ENCODE peak calls at places on chromosomes 3 and 15, in nine cellular contexts. M, N, E, C, T, D, V, H and A are unnamed samples.

GRCh38 chr15:47184405-47185221 is 532.7 kb upstream of the SEMA6D start:
- DNase-seq in H (peak), E (peak), M (peak), D (peak), N (peak), V (peak), C (no peak), T (peak), A (no peak)

GRCh38 chr15:90701048-90701447 is 16.1 kb upstream of the BLM start:
- DNase-seq in D (no peak), N (no peak), H (no peak), E (no peak), T (no peak), V (no peak), M (no peak), C (no peak), A (no peak)

GRCh38 chr3:31185004-31185357 is 290.5 kb upstream of the GADL1 start:
- DNase-seq in V (peak), D (no peak), H (no peak), N (no peak), E (no peak), C (no peak), M (no peak), T (peak), A (no peak)

GRCh38 chr3:192830279-192831110 is 87.2 kb downstream of the MB21D2 start:
- DNase-seq in D (no peak), C (no peak), N (no peak), H (no peak), T (no peak), V (no peak), E (no peak), M (no peak), A (peak)

GRCh38 chr3:85254738-85255137 is 295.9 kb downstream of the CADM2 start:
- DNase-seq in V (no peak), H (no peak), T (peak), C (no peak), N (no peak), D (no peak), E (no peak), M (no peak), A (no peak)

GRCh38 chr15:58469432-58470353 is 37.9 kb downstream of the LIPC start:
- DNase-seq in T (peak), D (no peak), N (no peak), H (peak), C (peak), V (peak), E (peak), M (peak), A (no peak)

GRCh38 chr3:156536524-156537316 is 18.2 kb downstream of the SSR3 start:
- DNase-seq in V (no peak), C (no peak), H (no peak), T (peak), E (no peak), D (no peak), N (no peak), M (no peak), A (no peak)

GRCh38 chr15:23446215-23447106 is 582 bp downstream of the GOLGA6L2 start:
- DNase-seq in T (no peak), M (no peak), C (no peak), N (no peak), D (no peak), H (no peak), E (no peak), V (no peak), A (no peak)

GRCh38 chr3:45551214-45552010 is 43.1 kb upstream of the LIMD1 start:
- DNase-seq in H (peak), M (peak), D (peak), E (no peak), V (peak), C (peak), T (peak), N (no peak), A (no peak)

GRCh38 chr15:29842290-29842689 is 20.0 kb upstream of the TJP1 start:
- DNase-seq in T (no peak), V (no peak), H (no peak), M (no peak), D (no peak), E (no peak), C (no peak), N (no peak), A (no peak)

GRCh38 chr15:75202251-75203016 is 752 bp downstream of the C15orf39 start:
- DNase-seq in E (peak), M (peak), D (peak), C (peak), T (peak), V (peak), H (peak), N (no peak), A (peak)

GRCh38 chr3:58560771-58561311 is 16.4 kb downstream of the FAM107A start:
- DNase-seq in N (no peak), C (peak), M (peak), D (no peak), H (no peak), E (peak), T (peak), V (peak), A (no peak)

GRCh38 chr3:86998551-86998950 is 7.6 kb upstream of the VGLL3 start:
- DNase-seq in E (no peak), H (no peak), T (no peak), D (no peak), N (no peak), V (no peak), M (no peak), C (no peak), A (no peak)

GRCh38 chr15:83776986-83777385 is 123.1 kb downstream of the ADAMTSL3 start:
- DNase-seq in M (no peak), D (no peak), T (no peak), V (no peak), H (no peak), N (no peak), E (no peak), C (no peak), A (no peak)

GRCh38 chr3:154549391-154549790 is 119.4 kb upstream of the GPR149 start:
- DNase-seq in N (no peak), V (no peak), T (no peak), E (no peak), D (no peak), M (no peak), H (no peak), C (no peak), A (no peak)

GRCh38 chr15:95152741-95153140 is 921.4 kb downstream of the MCTP2 start:
- DNase-seq in D (no peak), T (no peak), E (no peak), N (no peak), V (no peak), M (no peak), H (no peak), C (no peak), A (no peak)

GRCh38 chr15:31389576-31389975 is 62.9 kb downstream of the KLF13 start:
- DNase-seq in E (no peak), C (no peak), M (no peak), V (no peak), N (no peak), H (no peak), T (no peak), D (no peak), A (no peak)

GRCh38 chr15:67100808-67101581 is 35.6 kb downstream of the SMAD3 start:
- DNase-seq in H (no peak), T (no peak), E (no peak), N (no peak), D (no peak), C (no peak), V (no peak), M (no peak), A (peak)
- TF ChIP-seq CTCF in H (no peak), T (no peak), E (no peak), N (no peak), D (no peak), C (no peak), V (no peak), M (no peak), A (no peak)

GRCh38 chr15:89101302-89102191 is 13.3 kb downstream of the ABHD2 start:
- DNase-seq in N (no peak), V (peak), M (peak), D (peak), H (peak), E (no peak), T (peak), C (peak), A (no peak)
- TF ChIP-seq CTCF in N (no peak), V (no peak), M (no peak), D (no peak), H (no peak), E (no peak), T (no peak), C (no peak), A (no peak)

GRCh38 chr15:101269479-101270223 is 7.6 kb downstream of the SELENOS start:
- DNase-seq in E (peak), M (peak), N (no peak), V (peak), D (no peak), H (peak), C (peak), T (peak), A (no peak)
- TF ChIP-seq CTCF in E (peak), M (peak), N (peak), V (peak), D (no peak), H (peak), C (peak), T (peak), A (peak)

DNA sequence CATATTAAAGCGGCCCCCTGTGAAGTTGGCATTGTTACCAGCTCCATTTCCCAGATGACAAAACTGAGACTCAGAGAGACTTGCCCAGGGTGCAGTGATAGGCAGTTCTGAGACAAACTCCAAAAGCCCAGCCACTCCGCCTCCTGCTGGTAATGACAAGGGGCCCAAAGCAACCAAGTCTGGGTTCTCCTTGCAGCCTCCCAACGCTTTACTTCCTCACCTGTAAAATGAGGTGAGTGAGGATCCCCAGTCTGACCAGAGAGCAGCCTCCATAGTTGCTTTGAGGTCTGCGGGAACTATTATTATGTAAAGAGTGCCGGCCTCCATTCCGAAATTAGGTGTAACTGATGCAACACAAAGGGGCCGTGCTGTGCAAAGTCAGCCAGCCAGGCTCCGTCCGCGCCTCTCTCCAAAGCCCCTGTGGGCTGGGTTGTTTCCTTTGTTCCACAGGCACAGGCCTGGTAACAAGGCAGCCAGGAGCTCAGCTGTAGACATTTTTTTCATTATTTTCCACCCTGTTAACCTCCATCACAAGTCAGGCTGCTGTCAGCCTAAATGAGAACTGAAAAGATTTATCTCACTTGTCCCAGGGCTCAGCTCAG is 139.1 kb upstream of the RAD18 start:
- DNase-seq in D (no peak), V (no peak), H (no peak), E (peak), C (no peak), M (no peak), T (no peak), N (no peak), A (no peak)
- TF ChIP-seq CTCF in D (no peak), V (no peak), H (no peak), E (peak), C (no peak), M (no peak), T (no peak), N (no peak), A (no peak)

DNA sequence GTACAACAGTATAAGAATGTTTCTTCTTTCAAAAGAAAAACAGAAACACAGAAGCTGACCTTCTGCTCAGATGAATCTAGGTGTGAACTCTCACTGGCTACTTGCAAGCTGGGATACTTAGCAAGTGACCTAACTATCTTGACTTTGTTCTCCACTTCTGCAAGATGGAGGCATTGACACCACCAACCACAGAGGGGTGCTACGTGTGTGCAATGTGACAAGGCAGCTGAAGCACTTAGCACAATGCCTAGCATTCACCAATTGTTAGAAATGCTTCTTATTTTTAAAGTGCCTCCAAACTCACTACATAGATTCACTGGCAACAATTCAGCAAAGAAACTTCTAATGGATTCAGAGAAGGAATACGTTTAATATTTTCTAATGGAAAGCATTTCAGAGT is 331.4 kb upstream of the WNT5A start:
- DNase-seq in D (no peak), C (no peak), M (no peak), H (no peak), T (no peak), E (no peak), V (peak), N (no peak), A (no peak)
- TF ChIP-seq CTCF in D (no peak), C (no peak), M (no peak), H (no peak), T (no peak), E (peak), V (no peak), N (no peak), A (no peak)

GRCh38 chr3:169150343-169150742 is 513.2 kb downstream of the MECOM start:
- DNase-seq in H (no peak), E (no peak), N (no peak), M (no peak), V (no peak), D (no peak), C (no peak), T (peak), A (no peak)
- TF ChIP-seq CTCF in H (no peak), E (no peak), N (no peak), M (no peak), V (no peak), D (no peak), C (no peak), T (no peak), A (no peak)